ENCODE peak calls at places on chromosomes 6 and 20, in four cellular contexts. K is H9, V is left ventricle myocardium inferior, P is gastrocnemius medialis. A is an unnamed sample.

GRCh38 chr6:55437141-55437540 is 109.9 kb downstream of the GFRAL start:
- DNase-seq in V (no peak), K (no peak), P (no peak), A (no peak)

GRCh38 chr20:44911264-44911921 is 1.5 kb downstream of the PABPC1L start:
- DNase-seq in P (no peak), K (peak; percentile 91), V (no peak), A (no peak)

GRCh38 chr6:56378966-56379608 is 131.7 kb upstream of the COL21A1 start:
- DNase-seq in P (no peak), V (no peak), K (no peak), A (no peak)

GRCh38 chr6:109690373-109690739 is 646 bp downstream of the AK9 start:
- DNase-seq in P (peak; percentile 22), K (peak; percentile 92), V (peak; percentile 41), A (peak; percentile 62)

GRCh38 chr6:84278311-84278710 is 50.9 kb upstream of the CEP162 start:
- DNase-seq in K (no peak), V (no peak), P (no peak), A (no peak)

GRCh38 chr20:5654557-5654956 is 95.6 kb upstream of the SHLD1 start:
- DNase-seq in K (no peak), P (no peak), V (no peak), A (no peak)

GRCh38 chr20:1895674-1896496 is 678 bp downstream of the SIRPA start:
- DNase-seq in K (peak; percentile 43), V (no peak), P (no peak), A (peak; percentile 69)

GRCh38 chr6:117138920-117139319 is 126.4 kb upstream of the VGLL2 start:
- DNase-seq in P (peak; percentile 74), K (no peak), V (no peak), A (no peak)

GRCh38 chr6:12472601-12473038 is 182.5 kb downstream of the EDN1 start:
- DNase-seq in K (no peak), P (peak; percentile 24), V (peak; percentile 37), A (peak; percentile 64)

GRCh38 chr6:161274488-161274858 is 612 bp upstream of the AGPAT4 start:
- DNase-seq in P (no peak), V (no peak), K (no peak), A (no peak)

GRCh38 chr20:16713056-16713455 is 16.8 kb upstream of the SNRPB2 start:
- DNase-seq in K (no peak), V (no peak), P (no peak), A (no peak)

GRCh38 chr20:48904566-48905321 is 16.8 kb upstream of the ARFGEF2 start:
- DNase-seq in P (no peak), V (peak; percentile 37), K (peak; percentile 64), A (no peak)

GRCh38 chr6:160634706-160635105 is 29.4 kb downstream of the LPA start:
- DNase-seq in K (no peak), P (no peak), V (no peak), A (no peak)

GRCh38 chr6:70666726-70667125 is 957 bp upstream of the SMAP1 start:
- DNase-seq in P (no peak), V (no peak), K (no peak), A (no peak)

GRCh38 chr20:53001502-53002301 is 29.5 kb downstream of the TSHZ2 start:
- DNase-seq in K (no peak), P (no peak), V (no peak), A (no peak)

GRCh38 chr6:125182237-125183018 is 28.9 kb downstream of the TPD52L1 start:
- DNase-seq in P (no peak), V (no peak), K (no peak), A (no peak)

GRCh38 chr6:154709621-154710020 is 23.6 kb upstream of the SCAF8 start:
- DNase-seq in K (no peak), V (no peak), P (no peak), A (no peak)

GRCh38 chr20:20549699-20550098 is 162.7 kb downstream of the RALGAPA2 start:
- DNase-seq in K (no peak), P (no peak), V (no peak), A (no peak)

GRCh38 chr6:43097098-43097489 is 21.0 kb downstream of the PTK7 start:
- DNase-seq in K (no peak), P (no peak), V (no peak), A (no peak)

GRCh38 chr6:90285611-90286381 is 10.8 kb downstream of the BACH2 start:
- DNase-seq in P (peak; percentile 94), K (peak; percentile 86), V (peak; percentile 82), A (peak; percentile 82)

GRCh38 chr6:129730477-129731165 is 20.6 kb upstream of the ARHGAP18 start:
- DNase-seq in K (no peak), V (no peak), P (no peak), A (no peak)

GRCh38 chr6:43297644-43298564 is at the start of gene SLC22A7:
- DNase-seq in P (no peak), V (peak; percentile 71), K (no peak), A (peak; percentile 52)

GRCh38 chr6:48973486-48973885 is 489.6 kb downstream of the MMUT start:
- DNase-seq in V (no peak), P (no peak), K (no peak), A (no peak)

GRCh38 chr6:31490115-31490873 is 7.7 kb upstream of the MICB start:
- DNase-seq in K (peak; percentile 21), V (no peak), P (no peak), A (no peak)

GRCh38 chr6:39225946-39226437 is 3.3 kb downstream of the KCNK5 start:
- DNase-seq in K (no peak), V (no peak), P (no peak), A (no peak)

GRCh38 chr6:129895692-129896091 is 34.6 kb upstream of the TMEM244 start:
- DNase-seq in K (no peak), V (no peak), P (no peak), A (no peak)

GRCh38 chr6:75818061-75818855 is 69.2 kb downstream of the MYO6 start:
- DNase-seq in P (no peak), V (no peak), K (no peak), A (no peak)

GRCh38 chr6:1678966-1679690 is 69.4 kb downstream of the FOXC1 start:
- DNase-seq in K (no peak), V (no peak), P (peak; percentile 13), A (peak; percentile 70)

GRCh38 chr20:43442310-43442880 is 15.3 kb upstream of the SRSF6 start:
- DNase-seq in K (peak; percentile 58), V (no peak), P (no peak), A (no peak)

GRCh38 chr20:5504061-5504739 is 187.4 kb upstream of the PROKR2 start:
- DNase-seq in V (peak; percentile 77), P (peak; percentile 26), K (peak; percentile 68), A (peak; percentile 76)

GRCh38 chr20:38152175-38153010 is 12.7 kb downstream of the TGM2 start:
- DNase-seq in V (peak; percentile 84), P (peak; percentile 38), K (no peak), A (peak; percentile 84)

GRCh38 chr6:39357998-39358686 is 35.6 kb upstream of the KCNK16 start:
- DNase-seq in V (no peak), K (peak; percentile 14), P (no peak), A (no peak)

GRCh38 chr20:35093245-35093884 is 758 bp upstream of the TRPC4AP start:
- DNase-seq in P (no peak), V (no peak), K (no peak), A (no peak)

GRCh38 chr20:8693709-8694108 is 375.2 kb upstream of the PLCB4 start:
- DNase-seq in V (no peak), P (no peak), K (no peak), A (no peak)

GRCh38 chr6:145278163-145278807 is 457.0 kb downstream of the EPM2A start:
- DNase-seq in P (no peak), K (no peak), V (no peak), A (no peak)

GRCh38 chr20:4303136-4303535 is 287.8 kb upstream of the RNF24 start:
- DNase-seq in V (no peak), K (no peak), P (no peak), A (no peak)
- TF ChIP-seq CTCF in V (no peak), K (no peak), P (no peak), A (no peak)

DNA sequence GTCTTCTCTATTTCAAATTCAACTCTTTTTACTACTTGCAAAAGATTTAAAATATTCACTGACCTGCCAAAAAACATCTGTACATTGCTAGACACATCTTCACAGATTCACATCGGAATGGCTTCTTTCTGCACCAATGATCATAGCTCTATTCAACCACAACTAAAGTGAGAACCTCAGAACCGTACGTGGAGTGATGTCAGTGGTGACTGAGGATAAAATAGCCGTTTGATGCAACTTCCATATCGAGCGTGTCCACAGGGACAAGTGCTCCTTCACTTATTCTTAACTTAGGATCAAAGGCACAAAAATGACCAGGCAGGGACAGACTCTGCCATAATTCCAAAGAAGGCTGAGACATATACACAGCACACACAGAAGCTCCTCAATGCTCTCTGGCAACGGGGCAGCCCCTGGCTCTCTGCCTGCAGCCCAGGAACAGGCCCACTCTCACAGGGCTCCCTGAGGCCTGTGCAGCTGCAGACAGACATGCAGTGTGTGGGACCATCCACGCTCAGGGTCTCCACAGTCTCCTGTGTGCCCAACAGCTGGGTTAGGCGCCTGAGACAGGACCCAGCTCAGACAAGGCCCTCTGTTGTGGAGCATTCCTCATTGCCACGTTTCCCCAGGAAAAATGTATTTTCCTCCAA is 22.8 kb downstream of the FYN start:
- DNase-seq in K (no peak), V (peak; percentile 59), P (no peak), A (no peak)
- H3K27ac ChIP-seq in K (no peak overlapping the region), V (peak overlapping the region; percentile 13), P (no peak overlapping the region), A (no peak overlapping the region)

GRCh38 chr6:108174371-108175175 is 8.8 kb downstream of the NR2E1 start:
- DNase-seq in K (peak; percentile 85), V (no peak), P (no peak), A (no peak)
- H3K27me3 ChIP-seq in K (peaks cover 81% of the 10 kb centered on the region), V (peaks cover 99% of the 10 kb centered on the region), P (peaks cover 95% of the 10 kb centered on the region), A (peaks cover 45% of the 10 kb centered on the region)

GRCh38 chr20:54624701-54625472 is 149.5 kb downstream of the DOK5 start:
- DNase-seq in P (no peak), V (no peak), K (no peak), A (no peak)

GRCh38 chr20:54619181-54619580 is 143.8 kb downstream of the DOK5 start:
- DNase-seq in P (peak; percentile 42), K (no peak), V (no peak), A (no peak)

GRCh38 chr20:54625497-54625896 is 150.1 kb downstream of the DOK5 start:
- DNase-seq in V (no peak), P (no peak), K (no peak), A (no peak)

GRCh38 chr20:54622338-54623280 is 147.2 kb downstream of the DOK5 start:
- DNase-seq in P (no peak), V (no peak), K (no peak), A (no peak)

DNA sequence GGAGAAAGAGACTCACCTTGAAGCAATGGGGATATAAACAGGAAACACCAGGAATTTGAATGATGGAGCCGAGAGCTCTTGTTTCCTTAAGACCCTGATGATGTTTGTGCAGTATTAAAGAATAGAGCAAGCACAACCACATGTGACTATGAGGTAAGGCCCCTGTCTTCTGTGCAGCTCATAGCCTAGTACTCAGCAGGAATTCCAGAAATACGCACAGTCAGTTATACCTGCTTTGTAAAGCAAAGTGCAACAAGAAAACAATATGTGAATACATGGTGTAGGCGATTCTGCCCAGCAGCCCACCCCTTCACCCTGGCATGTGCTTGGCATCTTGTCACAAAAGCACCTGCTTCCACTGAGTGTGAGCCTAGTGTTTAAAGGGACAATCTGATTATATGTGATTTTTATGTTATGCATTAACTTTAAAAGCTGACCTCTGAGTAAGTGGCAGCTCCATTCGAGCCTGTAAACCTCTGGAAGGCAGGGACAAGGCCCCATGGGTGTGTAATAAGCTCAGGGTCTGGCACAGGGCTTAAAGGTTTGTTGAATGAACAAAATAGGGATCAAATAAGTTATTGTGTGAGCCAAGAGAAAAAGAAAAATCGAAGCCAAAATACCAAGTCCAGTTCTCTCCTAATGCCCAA is 148.7 kb downstream of the DOK5 start:
- DNase-seq in P (no peak), V (no peak), K (no peak), A (no peak)
- TF ChIP-seq CTCF in P (no peak), V (no peak), K (no peak), A (no peak)

GRCh38 chr6:26305097-26305841 is 59.7 kb upstream of the BTN3A2 start:
- DNase-seq in K (peak; percentile 84), V (no peak), P (no peak), A (peak; percentile 66)
- H3K27ac ChIP-seq in K (no peak overlapping the region), V (peak overlapping the region; percentile 32), P (peak overlapping the region; percentile 19), A (peak overlapping the region; percentile 56)

A was measured in psoas muscle.